ENCODE peak calls at places on chromosomes 12 and 14, in nine cellular contexts. P is stimulated activated CD4-positive, alpha-beta T cell treated with anti-CD3 and anti-CD28 coated beads, Interleukin-12 subunit alpha, Interleukin-12 subunit beta, amount 100 ng/mL, for 24 hours; G is activated T-helper 1 cell treated with anti-CD3 and anti-CD28 coated beads, Interleukin-2, amount 50 U/mL, for 16 hours; M is HFF-Myc; V is astrocyte of the spinal cord; Q is bronchial epithelial cell; Y is heart right ventricle; O is HEK293T; L is islet precursor cell. J is an unnamed sample.

GRCh38 chr12:1932264-1932777 is 13.9 kb upstream of the CACNA2D4 start:
- DNase-seq in O (no peak), P (no peak), M (no peak), Y (peak), V (peak), G (no peak), L (peak), Q (no peak), J (peak)

GRCh38 chr14:104237651-104238423 is 99.5 kb downstream of the KIF26A start:
- DNase-seq in L (peak), V (no peak), P (no peak), O (no peak), Q (no peak), G (no peak), M (no peak), Y (no peak), J (no peak)

GRCh38 chr14:104520620-104521410 is 58.7 kb upstream of the C14orf180 start:
- DNase-seq in L (no peak), M (no peak), Y (no peak), G (no peak), V (no peak), O (no peak), Q (no peak), P (no peak), J (no peak)

GRCh38 chr12:32365473-32366064 is 33.8 kb upstream of the FGD4 start:
- DNase-seq in P (no peak), V (peak), M (peak), L (peak), G (no peak), Q (peak), O (peak), Y (peak), J (peak)

GRCh38 chr14:103007555-103007954 is 49.8 kb downstream of the CDC42BPB start:
- DNase-seq in L (no peak), Y (peak), O (no peak), P (no peak), M (no peak), Q (no peak), G (no peak), V (no peak), J (no peak)

GRCh38 chr14:104249706-104250105 is 111.3 kb downstream of the KIF26A start:
- DNase-seq in P (no peak), O (no peak), L (peak), Q (no peak), M (no peak), V (no peak), Y (no peak), G (no peak), J (no peak)

GRCh38 chr12:108629824-108630476 is 3.7 kb downstream of the SELPLG start:
- DNase-seq in M (no peak), Y (no peak), L (peak), P (no peak), Q (peak), G (no peak), O (peak), V (peak), J (peak)

GRCh38 chr14:63962896-63963295 is 110.1 kb downstream of the SYNE2 start:
- DNase-seq in O (no peak), L (no peak), M (no peak), Q (no peak), V (no peak), G (no peak), P (no peak), Y (no peak), J (no peak)

GRCh38 chr14:96176811-96177211 is 27.8 kb upstream of the BDKRB2 start:
- DNase-seq in M (peak), P (no peak), Q (peak), L (no peak), G (no peak), V (peak), O (no peak), Y (peak), J (no peak)

GRCh38 chr14:92646952-92647461 is 101.4 kb downstream of the LGMN start:
- DNase-seq in G (no peak), O (no peak), Q (no peak), P (no peak), Y (no peak), V (peak), M (peak), L (no peak), J (no peak)

GRCh38 chr14:55780156-55780946 is 200.3 kb downstream of the KTN1 start:
- DNase-seq in O (no peak), Q (peak), L (no peak), P (no peak), M (no peak), G (no peak), Y (peak), V (peak), J (no peak)

GRCh38 chr12:94618995-94619695 is 31.2 kb downstream of the TMCC3 start:
- DNase-seq in P (no peak), V (peak), Y (no peak), O (no peak), G (no peak), L (peak), Q (peak), M (peak), J (no peak)

GRCh38 chr12:58919271-58920101 is 818 bp downstream of the LRIG3 start:
- DNase-seq in G (no peak), M (no peak), V (peak), Y (peak), P (no peak), L (no peak), O (peak), Q (peak), J (peak)

GRCh38 chr12:29957835-29958234 is 174.1 kb upstream of the TMTC1 start:
- DNase-seq in O (no peak), G (no peak), Q (no peak), Y (no peak), V (no peak), P (no peak), M (no peak), L (no peak), J (peak)

GRCh38 chr14:34539407-34540180 is at the start of gene EAPP:
- DNase-seq in O (peak), L (peak), M (peak), Q (peak), Y (peak), V (peak), G (peak), P (peak), J (no peak)

GRCh38 chr14:102452302-102452701 is 57.3 kb downstream of the ANKRD9 start:
- DNase-seq in Y (no peak), Q (no peak), L (no peak), M (no peak), G (no peak), P (no peak), V (no peak), O (no peak), J (no peak)

GRCh38 chr14:62694075-62694474 is 351.2 kb downstream of the KCNH5 start:
- DNase-seq in L (no peak), V (peak), P (no peak), G (no peak), O (no peak), M (no peak), Q (peak), Y (no peak), J (no peak)

GRCh38 chr14:32508281-32508680 is 179.2 kb downstream of the AKAP6 start:
- DNase-seq in O (no peak), M (no peak), V (peak), L (no peak), Y (no peak), P (no peak), Q (peak), G (no peak), J (peak)

GRCh38 chr14:77761205-77761931 is 412 bp upstream of the SNW1 start:
- DNase-seq in V (no peak), O (peak), G (no peak), L (peak), P (no peak), Y (peak), Q (peak), M (no peak), J (peak)

GRCh38 chr12:19130224-19131019 is 889 bp downstream of the PLEKHA5 start:
- DNase-seq in Q (no peak), P (no peak), M (no peak), O (peak), V (peak), L (peak), G (no peak), Y (peak), J (peak)

GRCh38 chr14:82779301-82779700 is 1245.6 kb upstream of the SEL1L start:
- DNase-seq in Y (no peak), G (no peak), O (no peak), Q (no peak), P (no peak), L (no peak), V (no peak), M (no peak), J (no peak)

GRCh38 chr12:95975491-95975890 is 20.7 kb downstream of the HAL start:
- DNase-seq in L (no peak), M (no peak), G (no peak), Y (no peak), O (no peak), Q (no peak), P (no peak), V (no peak), J (no peak)

J was measured in NCI-H69.